ENCODE peak calls at places on chromosomes 12 and 14, in six cellular contexts. Q, J, M, Z, X and T are unnamed samples. For H3K9me3 and H3K36me3, the result is how much of the 10 kb centered on the place peaks cover.

GRCh38 chr14:86372402-86372801 is 842.5 kb downstream of the FLRT2 start:
- DNase-seq in Z (no peak), M (no peak), X (no peak), Q (no peak), J (no peak), T (no peak)

GRCh38 chr12:93415723-93416464 is 25.9 kb downstream of the UBE2N start:
- DNase-seq in X (no peak), J (no peak), Q (no peak), M (no peak), Z (no peak), T (no peak)

GRCh38 chr14:102501751-102502315 is 7.7 kb downstream of the ANKRD9 start:
- DNase-seq in Z (no peak), M (no peak), Q (no peak), J (no peak), X (peak), T (peak)

GRCh38 chr14:93430889-93431670 is at the start of gene UNC79:
- DNase-seq in Z (no peak), Q (no peak), J (no peak), X (no peak), M (no peak), T (peak)

GRCh38 chr12:53476769-53477209 is 22.5 kb downstream of the MAP3K12 start:
- DNase-seq in J (no peak), Q (no peak), Z (no peak), X (no peak), M (no peak), T (no peak)

GRCh38 chr14:72714871-72715214 is 179.1 kb downstream of the DPF3 start:
- DNase-seq in Z (no peak), J (peak), M (no peak), Q (no peak), X (peak), T (no peak)

GRCh38 chr12:15522574-15523187 is 200.4 kb downstream of the PTPRO start:
- DNase-seq in Z (no peak), Q (peak), J (no peak), X (no peak), M (no peak), T (peak)

GRCh38 chr12:133130808-133131128 is 341 bp downstream of the ZNF10 start:
- DNase-seq in Q (no peak), Z (peak), M (peak), J (peak), X (peak), T (peak)

GRCh38 chr12:12214635-12215131 is 52.2 kb downstream of the LRP6 start:
- DNase-seq in Q (peak), J (no peak), M (no peak), Z (no peak), X (no peak), T (no peak)

GRCh38 chr12:25833657-25834056 is 124.8 kb upstream of the RASSF8 start:
- DNase-seq in Z (no peak), Q (no peak), X (no peak), M (no peak), J (no peak), T (no peak)

DNA sequence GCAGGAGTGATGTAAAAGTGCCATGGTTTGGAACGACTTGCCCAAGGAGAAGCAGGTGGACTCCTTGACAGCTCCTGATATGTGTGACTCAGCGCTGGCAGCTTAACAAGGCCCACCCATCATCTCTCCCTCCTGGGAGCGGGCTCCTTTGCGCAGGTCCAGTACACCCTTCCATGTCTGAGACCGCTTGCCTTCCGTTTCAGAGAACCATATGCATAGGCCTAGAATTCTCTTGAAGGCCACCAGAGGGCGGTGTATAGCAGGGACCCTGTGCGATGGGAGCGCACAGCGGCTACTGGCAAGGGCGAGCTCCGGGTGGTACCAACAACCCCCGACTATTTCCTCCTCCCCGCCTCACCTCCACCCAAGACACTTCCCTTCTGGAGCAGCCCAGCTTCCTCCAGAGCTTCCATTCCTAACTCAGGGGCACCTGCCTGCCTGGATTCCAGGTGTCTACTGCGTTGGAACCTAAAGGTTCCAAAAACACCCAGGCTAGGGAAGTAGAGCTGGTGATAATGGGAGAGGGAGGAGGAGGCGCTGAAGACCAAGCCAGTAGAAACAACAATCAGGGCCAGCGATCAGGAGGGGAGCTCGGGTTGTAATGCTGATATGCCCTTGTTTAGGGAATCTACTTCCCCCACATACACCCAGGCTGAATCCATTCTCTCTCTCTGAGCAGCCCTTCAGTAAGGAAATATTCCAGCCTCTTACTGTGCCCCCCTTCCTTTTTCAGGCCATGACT is 6.2 kb downstream of the DHH start:
- DNase-seq in Z (peak), Q (peak), M (peak), J (peak), X (peak), T (peak)
- TF ChIP-seq CTCF in Z (peak), Q (peak), M (peak), J (peak), X (peak), T (peak)

GRCh38 chr14:105927661-105928060 is 401.3 kb downstream of the TMEM121 start:
- DNase-seq in Z (no peak), X (no peak), J (no peak), M (no peak), Q (no peak), T (peak)

GRCh38 chr14:105931808-105932483 is 405.6 kb downstream of the TMEM121 start:
- DNase-seq in Q (no peak), X (no peak), J (peak), M (no peak), Z (no peak), T (no peak)

GRCh38 chr14:105929327-105930081 is 403.1 kb downstream of the TMEM121 start:
- DNase-seq in J (peak), M (no peak), X (no peak), Z (no peak), Q (no peak), T (peak)

GRCh38 chr14:105933238-105933637 is 406.9 kb downstream of the TMEM121 start:
- DNase-seq in M (no peak), J (no peak), Q (no peak), Z (no peak), X (no peak), T (no peak)

GRCh38 chr14:105930572-105930971 is 404.2 kb downstream of the TMEM121 start:
- DNase-seq in M (no peak), J (peak), Q (no peak), Z (no peak), X (no peak), T (no peak)
- H3K9me3 ChIP-seq in M (under half), J (under half), Q (under half), Z (under half), X (under half), T (under half)

GRCh38 chr12:45363903-45364302 is 148.0 kb downstream of the ANO6 start:
- DNase-seq in Z (no peak), X (no peak), M (no peak), Q (no peak), J (no peak), T (no peak)
- H3K36me3 ChIP-seq in Z (under half), X (half or more), M (under half), Q (under half), J (under half), T (under half)

DNA sequence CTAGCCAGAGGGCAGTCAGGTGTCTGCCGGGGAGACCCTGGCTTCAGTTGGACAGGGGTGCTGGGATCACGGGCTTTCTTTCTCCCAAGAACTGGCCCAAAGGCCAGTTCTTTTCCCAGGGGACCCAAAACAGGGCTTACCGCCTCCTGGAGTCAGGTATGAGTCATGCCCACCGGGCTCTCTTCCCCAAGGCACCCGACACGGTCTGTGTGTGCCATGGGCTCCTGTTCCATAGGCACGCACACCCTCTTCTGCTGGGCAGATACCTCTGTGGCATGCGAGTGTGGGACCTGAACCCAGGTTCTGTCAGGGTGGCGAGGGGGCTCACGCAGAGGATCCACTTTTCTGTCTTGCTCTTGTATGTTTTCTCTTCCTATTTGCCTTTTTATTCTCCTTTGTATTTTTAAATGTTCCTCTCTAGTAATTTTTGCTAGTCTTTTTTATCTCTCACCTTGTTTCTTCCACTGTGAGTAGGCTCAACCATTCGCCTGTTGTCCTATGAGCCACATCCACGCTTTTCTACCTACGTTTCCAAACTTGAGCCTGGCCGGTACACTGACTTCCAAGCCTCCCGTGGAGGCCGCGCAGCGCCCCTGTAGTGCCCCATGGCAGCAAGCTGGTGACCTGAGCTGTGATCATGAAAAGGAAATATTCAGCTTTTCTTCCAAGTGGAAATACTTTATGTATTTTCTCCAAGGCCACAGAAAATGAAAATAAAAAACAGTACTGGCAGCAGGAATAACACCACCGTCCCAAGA is 362.2 kb downstream of the CACNA1C start:
- DNase-seq in Q (no peak), M (no peak), Z (no peak), J (peak), X (no peak), T (no peak)
- TF ChIP-seq CTCF in Q (no peak), M (no peak), Z (no peak), J (no peak), X (no peak), T (no peak)